ENCODE peak calls at places on chromosomes 16 and 17, in nine cellular contexts. J is ovary, I is upper lobe of left lung, V is adrenal gland, Z is breast epithelium, D is body of pancreas, E is uterus, L is IMR-90, P is HepG2. G is an unnamed sample. For H3K27me3, the result is how much of the 10 kb centered on the place peaks cover.

GRCh38 chr16:52497067-52497816 is 49.7 kb downstream of the TOX3 start:
- DNase-seq in J (no peak), I (no peak), V (no peak), Z (no peak), D (no peak), E (no peak), L (no peak), P (peak), G (no peak)

GRCh38 chr16:2178321-2179106 is 17.9 kb downstream of the CASKIN1 start:
- DNase-seq in J (no peak), I (peak), V (no peak), Z (no peak), D (no peak), E (no peak), L (no peak), P (no peak), G (no peak)

GRCh38 chr17:1829189-1829578 is 518 bp downstream of the SMYD4 start:
- DNase-seq in J (no peak), I (no peak), V (peak), Z (peak), D (peak), E (peak), L (no peak), P (peak), G (no peak)

GRCh38 chr17:20063665-20064648 is 54.8 kb downstream of the SPECC1 start:
- DNase-seq in J (peak), I (no peak), V (peak), Z (peak), D (peak), E (peak), L (peak), P (no peak), G (peak)

GRCh38 chr17:7897773-7898172 is 9.2 kb downstream of the CHD3 start:
- DNase-seq in J (no peak), I (no peak), V (peak), Z (no peak), D (peak), E (no peak), L (peak), P (peak), G (no peak)

GRCh38 chr16:17245727-17246576 is 224.8 kb downstream of the XYLT1 start:
- DNase-seq in J (no peak), I (no peak), V (no peak), Z (no peak), D (no peak), E (no peak), L (no peak), P (no peak), G (no peak)

GRCh38 chr16:76970087-76970744 is 220.8 kb upstream of the MON1B start:
- DNase-seq in J (no peak), I (no peak), V (peak), Z (no peak), D (peak), E (no peak), L (no peak), P (no peak), G (no peak)

GRCh38 chr17:58382108-58382884 is 30.3 kb upstream of the SUPT4H1 start:
- DNase-seq in J (no peak), I (no peak), V (no peak), Z (no peak), D (no peak), E (no peak), L (no peak), P (peak), G (no peak)

GRCh38 chr16:67430504-67431076 is 331 bp upstream of the HSD11B2 start:
- DNase-seq in J (peak), I (peak), V (peak), Z (peak), D (no peak), E (no peak), L (no peak), P (peak), G (no peak)

GRCh38 chr17:73467651-73468050 is 155.8 kb upstream of the CDC42EP4 start:
- DNase-seq in J (no peak), I (no peak), V (no peak), Z (no peak), D (no peak), E (no peak), L (no peak), P (no peak), G (no peak)

DNA sequence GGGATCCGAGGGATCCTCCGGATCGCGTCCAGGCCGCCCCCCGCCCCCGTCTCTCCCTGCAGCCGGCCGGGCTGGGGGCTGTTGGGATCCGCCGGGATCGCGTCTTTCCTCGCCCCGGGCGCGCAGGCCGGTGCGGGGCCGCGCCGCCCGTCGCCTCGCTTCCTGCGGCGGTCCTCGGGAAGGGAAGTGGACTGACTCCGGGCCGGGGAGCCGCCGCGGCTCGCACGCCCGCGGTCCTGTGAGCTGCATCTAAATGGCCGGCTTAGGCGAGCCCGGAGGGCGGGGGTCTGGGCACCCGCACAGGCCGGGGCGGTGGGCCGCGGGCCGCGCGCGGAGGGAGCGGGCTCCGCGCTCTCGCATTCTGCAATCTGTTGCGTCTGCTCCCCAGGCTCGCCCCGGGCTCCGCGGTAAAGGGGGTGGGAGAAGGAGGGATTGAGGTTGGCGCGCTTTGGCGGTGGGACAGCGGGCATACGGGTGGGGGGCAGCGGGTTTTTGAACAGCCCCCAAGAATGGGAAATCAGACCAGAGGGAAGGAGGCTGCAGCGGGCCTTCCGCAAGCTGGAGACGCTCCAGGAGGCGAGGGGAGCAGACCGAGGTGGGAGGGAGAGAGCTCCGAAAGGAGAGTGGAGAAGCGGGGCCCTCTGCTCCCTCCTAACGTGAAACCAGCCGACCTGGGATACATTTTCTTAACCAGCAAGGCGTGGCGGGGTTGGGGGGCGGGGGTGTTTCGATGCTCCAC is 2.2 kb downstream of the TMEM132E start:
- DNase-seq in J (peak), I (peak), V (no peak), Z (no peak), D (no peak), E (no peak), L (no peak), P (no peak), G (peak)
- H3K27ac ChIP-seq in J (no peak), I (no peak), V (no peak), Z (no peak), D (no peak), E (no peak), L (no peak), P (no peak), G (no peak)

DNA sequence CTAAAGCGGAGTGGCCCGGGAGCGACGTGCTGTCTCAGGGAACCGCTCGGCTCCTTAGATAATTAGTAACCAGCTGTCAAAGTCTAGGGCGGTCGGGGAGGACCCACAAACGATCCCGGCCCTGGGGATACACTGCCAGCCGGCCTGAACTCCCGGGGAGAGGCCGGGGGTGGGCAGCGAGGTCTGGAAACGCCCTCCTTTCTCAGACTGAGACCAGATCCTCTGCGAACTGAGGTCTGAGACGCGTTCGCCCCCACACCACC is 1.3 kb downstream of the HNF1B start:
- DNase-seq in J (no peak), I (peak), V (no peak), Z (no peak), D (peak), E (no peak), L (no peak), P (peak), G (peak)
- TF ChIP-seq POLR2A in J (no peak), I (no peak), V (no peak), Z (no peak), D (peak), E (no peak), L (no peak), P (peak), G (peak)

DNA sequence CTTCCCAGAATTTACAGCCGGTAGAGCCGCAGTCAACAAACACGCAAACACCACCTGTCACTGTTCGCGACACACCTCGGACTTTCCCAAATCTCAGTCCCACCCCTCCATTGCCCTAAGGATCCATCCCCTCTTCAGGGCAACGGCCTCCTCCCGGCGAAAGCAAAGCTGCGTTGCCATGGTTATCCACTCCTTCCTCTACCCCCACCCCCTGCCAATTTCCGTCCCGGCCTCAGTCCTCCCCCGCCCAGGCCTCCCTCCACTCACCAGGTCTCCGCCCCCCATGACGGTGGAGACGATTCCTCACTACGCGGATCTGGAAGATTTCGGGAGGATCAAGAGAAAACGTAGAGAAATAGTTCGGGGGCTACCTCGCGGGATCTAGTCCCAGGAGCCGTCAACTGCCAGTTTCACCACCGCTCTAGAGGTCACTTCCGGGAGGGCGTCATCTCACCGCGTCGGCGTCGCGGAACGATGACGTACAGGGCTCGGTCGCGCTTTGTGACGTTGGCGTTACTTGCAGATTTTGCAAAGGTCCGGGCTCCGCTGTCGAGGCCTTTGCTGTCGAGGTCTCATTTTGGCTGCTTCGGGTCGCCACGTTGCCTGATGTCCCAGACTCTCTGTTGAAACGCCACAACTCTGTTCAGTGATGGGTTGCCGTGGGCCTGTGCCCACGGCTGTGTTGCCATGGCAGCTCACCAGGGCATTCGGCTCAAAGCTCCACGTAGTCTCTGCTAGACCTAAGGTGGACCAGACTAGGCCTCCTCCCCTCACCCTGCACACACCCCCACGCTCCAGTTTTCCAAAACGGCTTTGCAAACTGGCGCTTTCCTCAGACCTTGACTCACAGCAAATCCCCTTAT is at the start of gene CWC25:
- DNase-seq in J (peak), I (peak), V (peak), Z (peak), D (peak), E (peak), L (peak), P (peak), G (peak)
- H3K27me3 ChIP-seq in J (under half), I (under half), V (under half), Z (under half), D (under half), E (under half), L (under half), P (under half), G (under half)

GRCh38 chr16:56988948-56989945 is at the start of gene NLRC5:
- DNase-seq in J (peak), I (peak), V (peak), Z (peak), D (peak), E (peak), L (peak), P (peak), G (peak)

GRCh38 chr16:56986361-56986760 is 3.0 kb upstream of the NLRC5 start:
- DNase-seq in J (no peak), I (no peak), V (no peak), Z (no peak), D (no peak), E (no peak), L (no peak), P (no peak), G (no peak)

GRCh38 chr16:56989988-56990387 is 631 bp downstream of the NLRC5 start:
- DNase-seq in J (no peak), I (no peak), V (peak), Z (no peak), D (no peak), E (no peak), L (no peak), P (no peak), G (peak)

GRCh38 chr16:56987692-56988091 is 1.7 kb upstream of the NLRC5 start:
- DNase-seq in J (no peak), I (no peak), V (no peak), Z (no peak), D (no peak), E (no peak), L (no peak), P (no peak), G (no peak)

DNA sequence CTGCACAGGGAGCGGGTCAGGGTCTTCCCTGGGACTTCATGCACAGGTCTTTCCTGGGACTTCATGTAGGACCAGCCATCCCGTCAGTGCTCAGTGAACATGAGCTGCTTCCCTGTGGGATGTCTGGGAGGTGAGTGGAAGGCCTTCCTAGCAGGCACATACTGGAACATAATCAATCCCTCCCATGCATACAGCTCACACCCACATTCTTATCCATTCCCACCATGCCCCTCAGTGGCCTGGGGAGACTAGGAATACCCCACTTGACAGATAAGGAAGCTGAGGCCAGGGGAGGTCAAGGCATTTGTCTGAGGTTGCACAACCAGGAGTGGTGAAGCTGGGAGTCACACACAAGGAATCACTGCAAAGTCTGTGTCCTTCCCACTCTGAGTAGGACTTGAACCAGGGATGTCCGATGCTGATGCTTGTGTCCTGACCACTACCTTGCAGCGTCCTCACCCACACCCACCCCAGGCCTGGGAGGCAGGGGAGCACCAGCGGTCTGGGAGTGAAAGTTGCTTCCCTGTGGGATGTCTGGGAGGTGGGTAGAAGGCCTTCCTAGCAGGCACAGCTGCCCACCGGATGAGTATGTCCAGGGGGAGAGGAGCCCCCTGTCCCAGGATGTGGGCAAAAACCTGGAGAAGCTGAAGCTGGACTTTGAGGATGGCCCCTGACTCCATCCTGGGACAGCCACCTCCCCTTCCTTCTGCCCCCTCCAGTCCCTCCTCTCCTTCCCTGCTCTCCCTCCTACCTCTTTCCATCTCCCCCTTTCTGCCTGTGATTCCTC is 1.0 kb upstream of the NLRC5 start:
- DNase-seq in J (no peak), I (no peak), V (peak), Z (no peak), D (no peak), E (no peak), L (peak), P (no peak), G (no peak)
- H3K27ac ChIP-seq in J (peak), I (peak), V (no peak), Z (peak), D (no peak), E (peak), L (peak), P (no peak), G (peak)

G was measured in Peyer's patch.